ENCODE peak calls at places on chromosomes 16 and 17, in four cellular contexts. R is IMR-90, V is fibroblast of lung, S is fibroblast of pulmonary artery. Z is an unnamed sample.
A peak's percentile ranks its signal among the peaks of the same experiment; 100 is the strongest.

GRCh38 chr16:88716601-88717001 is 10.3 kb downstream of the CTU2 start:
- DNase-seq in R (no peak), V (no peak), S (no peak), Z (no peak)

GRCh38 chr17:1487939-1488825 is 4.3 kb downstream of the MYO1C start:
- DNase-seq in R (peak; percentile 84), V (peak; percentile 80), S (peak; percentile 87), Z (peak; percentile 90)

GRCh38 chr17:19271751-19272357 is 34.7 kb downstream of the EPN2 start:
- DNase-seq in R (peak; percentile 61), V (peak; percentile 32), S (no peak), Z (peak; percentile 26)

GRCh38 chr16:68230956-68231355 is 5.0 kb downstream of the ESRP2 start:
- DNase-seq in R (no peak), V (no peak), S (no peak), Z (no peak)

GRCh38 chr17:1643293-1643998 is 2.1 kb downstream of the SCARF1 start:
- DNase-seq in R (no peak), V (no peak), S (no peak), Z (no peak)

GRCh38 chr16:52912565-52913173 is 140.0 kb downstream of the CHD9NB start:
- DNase-seq in R (peak; percentile 49), V (peak; percentile 66), S (peak; percentile 67), Z (peak; percentile 38)

GRCh38 chr17:4073983-4074830 is 68.6 kb downstream of the ZZEF1 start:
- DNase-seq in R (no peak), V (no peak), S (no peak), Z (no peak)

GRCh38 chr16:28012031-28012445 is 51.5 kb downstream of the GSG1L start:
- DNase-seq in R (peak; percentile 66), V (no peak), S (peak; percentile 28), Z (peak; percentile 14)

GRCh38 chr16:1989209-1989825 is 453 bp upstream of the SYNGR3 start:
- DNase-seq in R (no peak), V (no peak), S (no peak), Z (no peak)

GRCh38 chr16:81473561-81473960 is 29.0 kb downstream of the CMIP start:
- DNase-seq in R (peak; percentile 54), V (peak; percentile 75), S (peak; percentile 62), Z (no peak)

GRCh38 chr17:18076941-18077340 is 10.8 kb upstream of the DRG2 start:
- DNase-seq in R (peak; percentile 19), V (peak; percentile 2), S (peak; percentile 10), Z (peak; percentile 15)

GRCh38 chr16:69471121-69471520 is 46.7 kb downstream of the CYB5B start:
- DNase-seq in R (no peak), V (no peak), S (no peak), Z (no peak)

GRCh38 chr17:38871247-38871991 is 1.6 kb downstream of the LASP1 start:
- DNase-seq in R (peak; percentile 80), V (peak; percentile 83), S (peak; percentile 71), Z (peak; percentile 90)

DNA sequence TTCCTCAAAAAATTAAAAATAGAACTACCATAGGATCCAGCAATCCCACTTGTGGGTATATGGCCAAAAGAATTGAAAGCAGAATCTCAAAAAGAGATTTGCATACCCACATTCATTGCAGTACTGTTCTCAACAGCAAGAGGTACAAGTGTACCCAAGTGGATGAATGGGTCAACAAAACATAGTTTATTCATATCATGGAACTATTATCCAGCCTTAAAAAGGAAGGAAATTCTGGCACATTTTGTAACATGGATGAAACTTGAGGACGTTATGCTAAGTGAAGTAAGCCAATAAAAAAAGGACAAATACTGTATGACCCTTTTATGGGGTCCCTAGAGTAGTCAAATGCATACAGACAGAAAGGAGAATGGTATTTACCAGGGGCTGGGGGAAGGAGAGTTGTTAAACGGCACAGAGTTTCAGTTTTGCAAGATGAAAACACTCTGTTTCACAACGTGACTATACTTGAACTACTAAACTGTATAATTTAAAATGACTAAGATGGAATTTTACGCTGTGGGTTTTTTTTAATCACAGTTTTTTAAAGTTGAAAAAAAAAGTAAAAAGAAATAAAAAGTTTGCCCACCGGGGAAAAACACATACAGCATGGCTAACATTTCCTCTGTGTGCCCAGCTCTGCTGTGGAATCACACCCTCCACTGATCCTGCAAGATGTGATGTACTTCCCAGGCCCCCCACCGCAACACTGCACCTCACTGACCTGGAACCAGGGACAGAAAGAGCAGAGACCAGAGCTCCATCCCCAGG is 6.1 kb downstream of the TVP23A start:
- DNase-seq in R (no peak), V (no peak), S (no peak), Z (no peak)
- H3K4me3 ChIP-seq in R (no peak overlapping the region), V (no peak overlapping the region), S (no peak overlapping the region), Z (no peak overlapping the region)

GRCh38 chr17:42992872-42993271 is 5.3 kb upstream of the RPL27 start:
- DNase-seq in R (no peak), V (no peak), S (no peak), Z (no peak)
- TF ChIP-seq CTCF in R (no peak), V (no peak), S (no peak), Z (no peak)

DNA sequence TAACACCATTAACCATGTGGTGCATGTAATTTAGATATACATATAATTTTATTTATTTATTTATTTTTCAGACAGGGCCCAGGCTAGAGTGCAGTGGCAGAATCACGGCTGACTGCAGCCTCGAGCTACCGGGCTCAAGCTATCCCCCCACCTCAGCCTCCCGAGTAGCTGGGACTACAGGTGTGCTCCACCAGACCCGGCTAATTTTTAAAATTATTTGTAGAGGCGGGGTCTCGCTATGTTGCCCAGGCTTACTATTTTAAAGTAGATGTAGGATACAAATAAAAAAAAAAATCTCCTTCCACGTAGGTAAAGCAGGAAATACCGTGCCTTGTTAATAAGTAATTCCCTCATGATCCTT is 446 bp upstream of the COQ7 start:
- DNase-seq in R (no peak), V (no peak), S (no peak), Z (no peak)
- H3K4me3 ChIP-seq in R (no peak overlapping the region), V (no peak overlapping the region), S (peak overlapping the region; percentile 92), Z (peak overlapping the region; percentile 7)

DNA sequence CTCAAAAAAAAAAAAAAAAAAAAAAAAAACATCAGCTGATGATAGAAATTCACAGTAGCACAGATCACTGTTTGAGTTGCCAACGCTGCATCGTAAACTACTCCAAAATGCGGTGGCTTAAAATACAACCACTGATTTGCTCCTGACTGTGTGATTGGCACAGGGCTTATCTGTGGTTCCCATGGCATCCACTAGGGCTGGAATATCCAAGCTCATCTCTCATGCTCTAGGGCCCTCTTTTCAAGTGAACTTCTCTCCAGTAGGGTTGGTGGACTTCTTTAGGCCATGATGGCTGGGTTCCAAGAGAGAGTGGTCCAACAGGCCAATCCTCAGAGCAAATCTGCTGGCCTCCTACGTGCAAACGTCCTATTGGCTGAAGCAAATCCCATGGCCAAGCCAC is 15.9 kb upstream of the GPRC5B start:
- DNase-seq in R (no peak), V (no peak), S (no peak), Z (no peak)
- TF ChIP-seq CTCF in R (no peak), V (no peak), S (no peak), Z (no peak)

GRCh38 chr16:30069575-30070462 is 4.3 kb downstream of the ALDOA start:
- DNase-seq in R (no peak), V (no peak), S (peak; percentile 39), Z (peak; percentile 53)
- H3K4me3 ChIP-seq in R (no peak overlapping the region), V (peak overlapping the region; percentile 20), S (peak overlapping the region; percentile 32), Z (no peak overlapping the region)

GRCh38 chr17:16348586-16348985 is 4.7 kb downstream of the CENPV start:
- DNase-seq in R (no peak), V (no peak), S (no peak), Z (no peak)
- TF ChIP-seq CTCF in R (no peak), V (no peak), S (no peak), Z (no peak)

GRCh38 chr17:69418535-69418934 is 4.0 kb downstream of the MAP2K6 start:
- DNase-seq in R (peak; percentile 60), V (no peak), S (no peak), Z (no peak)

GRCh38 chr17:69414408-69415274 is at the start of gene MAP2K6:
- DNase-seq in R (peak; percentile 65), V (peak; percentile 83), S (peak; percentile 76), Z (peak; percentile 65)

GRCh38 chr17:69415431-69415830 is 934 bp downstream of the MAP2K6 start:
- DNase-seq in R (no peak), V (no peak), S (no peak), Z (no peak)

GRCh38 chr17:69412336-69412735 is 2.2 kb upstream of the MAP2K6 start:
- DNase-seq in R (no peak), V (no peak), S (no peak), Z (no peak)

DNA sequence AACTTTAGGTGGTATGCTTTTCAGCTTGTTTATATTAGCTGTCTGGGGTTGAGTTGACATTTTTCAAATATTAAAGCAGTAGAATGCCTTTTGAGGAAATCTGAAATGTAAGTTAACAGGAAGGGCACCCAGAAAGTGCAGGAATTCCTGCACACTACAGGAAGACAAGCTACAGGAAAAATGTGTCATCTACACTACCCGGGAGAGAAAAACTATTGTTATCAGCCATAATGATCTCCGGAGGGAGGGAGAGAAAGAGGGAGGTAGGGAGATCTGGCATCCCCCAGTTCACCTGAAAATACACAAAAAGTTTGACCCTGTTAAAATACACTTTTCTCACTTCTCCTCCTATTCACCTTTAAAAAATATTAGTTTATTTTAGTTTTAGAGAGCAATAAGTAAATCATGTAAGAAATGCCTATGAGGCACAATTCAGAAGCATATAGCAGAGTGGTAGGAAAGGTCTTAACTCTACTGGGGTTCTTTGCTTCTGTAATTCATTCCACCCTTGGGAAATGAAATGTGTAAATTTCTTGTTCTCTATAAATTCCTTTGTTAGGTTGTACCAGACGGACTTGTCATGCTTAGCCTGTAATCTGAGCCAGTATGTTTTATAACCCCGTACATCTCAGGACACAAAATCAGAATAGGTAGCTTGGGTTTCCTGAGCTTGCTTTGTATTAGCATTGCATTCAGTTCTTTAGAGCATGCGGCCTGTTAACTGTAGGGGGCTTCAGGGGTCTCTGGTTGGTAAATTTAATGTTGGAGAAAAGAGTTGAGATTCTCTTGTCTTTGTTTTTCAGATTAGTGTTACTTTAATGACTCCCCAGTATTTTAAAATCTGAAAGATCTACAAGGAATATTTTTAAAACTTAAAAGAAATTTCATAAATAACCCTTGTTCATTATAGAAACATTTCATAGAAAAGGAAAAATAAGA is 3.3 kb downstream of the MAP2K6 start:
- DNase-seq in R (no peak), V (no peak), S (no peak), Z (no peak)
- H3K4me3 ChIP-seq in R (no peak overlapping the region), V (no peak overlapping the region), S (no peak overlapping the region), Z (no peak overlapping the region)

GRCh38 chr16:13552062-13552959 is 367.6 kb upstream of the ERCC4 start:
- DNase-seq in R (no peak), V (no peak), S (no peak), Z (no peak)
- TF ChIP-seq CTCF in R (no peak), V (no peak), S (no peak), Z (no peak)

GRCh38 chr17:36935681-36936454 is 1.4 kb upstream of the LHX1 start:
- DNase-seq in R (no peak), V (no peak), S (no peak), Z (no peak)
- H3K4me3 ChIP-seq in R (no peak overlapping the region), V (no peak overlapping the region), S (no peak overlapping the region), Z (no peak overlapping the region)